ENCODE peak calls at places on chromosomes 13 and 19, in eight cellular contexts. One of them, this sample, is unnamed.

GRCh38 chr19:51224163-51224641 is 678 bp upstream of the CD33 start:
- DNase-seq in effector memory CD8-positive, alpha-beta T cell: no peak
- DNase-seq in amniotic stem cell: no peak
- DNase-seq in fibroblast of mammary gland: no peak
- DNase-seq in kidney glomerular epithelial cell: no peak
- DNase-seq in A549: no peak
- DNase-seq in H9: no peak
- DNase-seq in mesenteric fat pad: no peak
- DNase-seq in this sample: no peak

GRCh38 chr19:47757617-47758432 is 12.5 kb downstream of the NOP53 start:
- DNase-seq in fibroblast of mammary gland: no peak
- DNase-seq in effector memory CD8-positive, alpha-beta T cell: no peak
- DNase-seq in A549: no peak
- DNase-seq in H9: no peak
- DNase-seq in kidney glomerular epithelial cell: no peak
- DNase-seq in mesenteric fat pad: no peak
- DNase-seq in amniotic stem cell: no peak
- DNase-seq in this sample: no peak

GRCh38 chr19:47094557-47095517 is 18.7 kb downstream of the ZC3H4 start:
- DNase-seq in kidney glomerular epithelial cell: no peak
- DNase-seq in effector memory CD8-positive, alpha-beta T cell: peak; percentile 19
- DNase-seq in A549: no peak
- DNase-seq in mesenteric fat pad: no peak
- DNase-seq in amniotic stem cell: no peak
- DNase-seq in H9: no peak
- DNase-seq in fibroblast of mammary gland: no peak
- DNase-seq in this sample: peak; percentile 24

GRCh38 chr13:19794552-19795143 is 11.9 kb upstream of the PSPC1 start:
- DNase-seq in fibroblast of mammary gland: no peak
- DNase-seq in mesenteric fat pad: no peak
- DNase-seq in A549: no peak
- DNase-seq in H9: peak; percentile 81
- DNase-seq in effector memory CD8-positive, alpha-beta T cell: no peak
- DNase-seq in amniotic stem cell: no peak
- DNase-seq in kidney glomerular epithelial cell: no peak
- DNase-seq in this sample: no peak

GRCh38 chr13:22589880-22590279 is 590.9 kb upstream of the SGCG start:
- DNase-seq in fibroblast of mammary gland: no peak
- DNase-seq in H9: no peak
- DNase-seq in amniotic stem cell: no peak
- DNase-seq in mesenteric fat pad: no peak
- DNase-seq in A549: no peak
- DNase-seq in effector memory CD8-positive, alpha-beta T cell: no peak
- DNase-seq in kidney glomerular epithelial cell: no peak
- DNase-seq in this sample: no peak

GRCh38 chr13:106496072-106496997 is 39.1 kb downstream of the EFNB2 start:
- DNase-seq in mesenteric fat pad: no peak
- DNase-seq in amniotic stem cell: no peak
- DNase-seq in kidney glomerular epithelial cell: no peak
- DNase-seq in effector memory CD8-positive, alpha-beta T cell: no peak
- DNase-seq in A549: no peak
- DNase-seq in fibroblast of mammary gland: no peak
- DNase-seq in H9: no peak
- DNase-seq in this sample: no peak

GRCh38 chr19:19185853-19186728 is 5.9 kb downstream of the BORCS8 start:
- DNase-seq in amniotic stem cell: no peak
- DNase-seq in kidney glomerular epithelial cell: peak; percentile 2
- DNase-seq in effector memory CD8-positive, alpha-beta T cell: peak; percentile 54
- DNase-seq in A549: no peak
- DNase-seq in fibroblast of mammary gland: peak; percentile 43
- DNase-seq in mesenteric fat pad: no peak
- DNase-seq in H9: peak; percentile 91
- DNase-seq in this sample: peak; percentile 68

GRCh38 chr13:33316890-33317289 is 31.3 kb upstream of the STARD13 start:
- DNase-seq in fibroblast of mammary gland: no peak
- DNase-seq in amniotic stem cell: no peak
- DNase-seq in mesenteric fat pad: no peak
- DNase-seq in effector memory CD8-positive, alpha-beta T cell: no peak
- DNase-seq in H9: no peak
- DNase-seq in kidney glomerular epithelial cell: no peak
- DNase-seq in A549: no peak
- DNase-seq in this sample: no peak

GRCh38 chr13:113528798-113529180 is 38.3 kb upstream of the DCUN1D2 start:
- DNase-seq in amniotic stem cell: no peak
- DNase-seq in kidney glomerular epithelial cell: no peak
- DNase-seq in effector memory CD8-positive, alpha-beta T cell: no peak
- DNase-seq in A549: no peak
- DNase-seq in mesenteric fat pad: peak; percentile 14
- DNase-seq in fibroblast of mammary gland: no peak
- DNase-seq in H9: no peak
- DNase-seq in this sample: no peak

GRCh38 chr19:12937243-12938053 is 961 bp upstream of the CALR start:
- DNase-seq in effector memory CD8-positive, alpha-beta T cell: no peak
- DNase-seq in A549: no peak
- DNase-seq in kidney glomerular epithelial cell: no peak
- DNase-seq in H9: peak; percentile 77
- DNase-seq in fibroblast of mammary gland: peak; percentile 58
- DNase-seq in mesenteric fat pad: no peak
- DNase-seq in amniotic stem cell: no peak
- DNase-seq in this sample: no peak

GRCh38 chr13:44304433-44304725 is 69.2 kb upstream of the SERP2 start:
- DNase-seq in H9: no peak
- DNase-seq in fibroblast of mammary gland: no peak
- DNase-seq in mesenteric fat pad: no peak
- DNase-seq in A549: no peak
- DNase-seq in amniotic stem cell: no peak
- DNase-seq in effector memory CD8-positive, alpha-beta T cell: no peak
- DNase-seq in kidney glomerular epithelial cell: no peak
- DNase-seq in this sample: no peak

GRCh38 chr19:41588497-41589209 is 12.7 kb downstream of the CEACAM21 start:
- DNase-seq in effector memory CD8-positive, alpha-beta T cell: no peak
- DNase-seq in amniotic stem cell: no peak
- DNase-seq in mesenteric fat pad: no peak
- DNase-seq in H9: no peak
- DNase-seq in A549: peak; percentile 58
- DNase-seq in fibroblast of mammary gland: peak; percentile 14
- DNase-seq in kidney glomerular epithelial cell: peak; percentile 6
- DNase-seq in this sample: no peak

GRCh38 chr13:46369506-46370268 is 17.4 kb downstream of the RUBCNL start:
- DNase-seq in mesenteric fat pad: no peak
- DNase-seq in amniotic stem cell: no peak
- DNase-seq in fibroblast of mammary gland: peak; percentile 95
- DNase-seq in H9: no peak
- DNase-seq in kidney glomerular epithelial cell: peak; percentile 64
- DNase-seq in A549: no peak
- DNase-seq in effector memory CD8-positive, alpha-beta T cell: no peak
- DNase-seq in this sample: no peak

GRCh38 chr19:778910-779653 is 18.2 kb upstream of the PTBP1 start:
- DNase-seq in fibroblast of mammary gland: peak; percentile 96
- DNase-seq in effector memory CD8-positive, alpha-beta T cell: no peak
- DNase-seq in kidney glomerular epithelial cell: peak; percentile 91
- DNase-seq in H9: no peak
- DNase-seq in amniotic stem cell: peak; percentile 82
- DNase-seq in A549: peak; percentile 52
- DNase-seq in mesenteric fat pad: no peak
- DNase-seq in this sample: no peak

GRCh38 chr13:28849441-28849840 is 29.3 kb downstream of the MTUS2 start:
- DNase-seq in H9: no peak
- DNase-seq in kidney glomerular epithelial cell: no peak
- DNase-seq in A549: no peak
- DNase-seq in mesenteric fat pad: no peak
- DNase-seq in effector memory CD8-positive, alpha-beta T cell: no peak
- DNase-seq in amniotic stem cell: no peak
- DNase-seq in fibroblast of mammary gland: no peak
- DNase-seq in this sample: no peak

GRCh38 chr19:44539236-44539819 is 9.9 kb upstream of the CEACAM20 start:
- DNase-seq in mesenteric fat pad: peak; percentile 22
- DNase-seq in fibroblast of mammary gland: peak; percentile 56
- DNase-seq in kidney glomerular epithelial cell: no peak
- DNase-seq in effector memory CD8-positive, alpha-beta T cell: no peak
- DNase-seq in amniotic stem cell: no peak
- DNase-seq in A549: no peak
- DNase-seq in H9: no peak
- DNase-seq in this sample: no peak

GRCh38 chr19:38556521-38557174 is 61.1 kb downstream of the MAP4K1 start:
- DNase-seq in H9: no peak
- DNase-seq in fibroblast of mammary gland: no peak
- DNase-seq in kidney glomerular epithelial cell: no peak
- DNase-seq in effector memory CD8-positive, alpha-beta T cell: no peak
- DNase-seq in mesenteric fat pad: no peak
- DNase-seq in A549: no peak
- DNase-seq in amniotic stem cell: no peak
- DNase-seq in this sample: no peak

GRCh38 chr13:45700971-45701900 is 884 bp upstream of the CBY2 start:
- DNase-seq in fibroblast of mammary gland: no peak
- DNase-seq in A549: no peak
- DNase-seq in kidney glomerular epithelial cell: no peak
- DNase-seq in amniotic stem cell: no peak
- DNase-seq in H9: no peak
- DNase-seq in effector memory CD8-positive, alpha-beta T cell: no peak
- DNase-seq in mesenteric fat pad: no peak
- DNase-seq in this sample: peak; percentile 9

GRCh38 chr19:19444694-19445155 is 39.2 kb downstream of the GATAD2A start:
- DNase-seq in H9: no peak
- DNase-seq in amniotic stem cell: no peak
- DNase-seq in fibroblast of mammary gland: peak; percentile 30
- DNase-seq in kidney glomerular epithelial cell: no peak
- DNase-seq in A549: no peak
- DNase-seq in mesenteric fat pad: no peak
- DNase-seq in effector memory CD8-positive, alpha-beta T cell: no peak
- DNase-seq in this sample: no peak

GRCh38 chr13:24459234-24459633 is 53.3 kb downstream of the PARP4 start:
- DNase-seq in effector memory CD8-positive, alpha-beta T cell: no peak
- DNase-seq in mesenteric fat pad: no peak
- DNase-seq in kidney glomerular epithelial cell: no peak
- DNase-seq in H9: no peak
- DNase-seq in amniotic stem cell: peak; percentile 51
- DNase-seq in fibroblast of mammary gland: peak; percentile 80
- DNase-seq in A549: no peak
- DNase-seq in this sample: no peak

GRCh38 chr13:31485183-31485582 is 254.1 kb upstream of the RXFP2 start:
- DNase-seq in A549: no peak
- DNase-seq in mesenteric fat pad: no peak
- DNase-seq in effector memory CD8-positive, alpha-beta T cell: no peak
- DNase-seq in H9: no peak
- DNase-seq in kidney glomerular epithelial cell: no peak
- DNase-seq in fibroblast of mammary gland: peak; percentile 75
- DNase-seq in amniotic stem cell: no peak
- DNase-seq in this sample: no peak

GRCh38 chr13:107675847-107676550 is 539.3 kb downstream of the LIG4 start:
- DNase-seq in effector memory CD8-positive, alpha-beta T cell: no peak
- DNase-seq in H9: no peak
- DNase-seq in kidney glomerular epithelial cell: no peak
- DNase-seq in mesenteric fat pad: no peak
- DNase-seq in fibroblast of mammary gland: no peak
- DNase-seq in A549: no peak
- DNase-seq in amniotic stem cell: no peak
- DNase-seq in this sample: no peak

This sample was measured in stimulated activated CD4-positive, alpha-beta T cell treated with anti-CD3 and anti-CD28 coated beads, Interleukin-2, amount 100 ng/mL, for 48 hours.